ENCODE peak calls at places on chromosome 11, in nine cellular contexts. L, D, W, F, J, N, P, H and I are unnamed samples.

GRCh38 chr11:72204865-72205264 is 11.7 kb upstream of the FOLR2 start:
- DNase-seq in F (no peak), W (no peak), D (no peak), P (no peak), J (no peak), L (no peak), H (no peak), N (no peak), I (no peak)

GRCh38 chr11:109745996-109746625 is 324.1 kb downstream of the C11orf87 start:
- DNase-seq in P (no peak), N (no peak), L (no peak), D (no peak), H (no peak), F (no peak), W (no peak), J (no peak), I (no peak)

GRCh38 chr11:117011541-117011908 is 86.7 kb downstream of the SIK3 start:
- DNase-seq in L (no peak), H (no peak), N (no peak), J (no peak), W (no peak), D (no peak), F (no peak), P (no peak), I (no peak)

GRCh38 chr11:134063096-134063495 is 5.8 kb upstream of the JAM3 start:
- DNase-seq in P (no peak), H (peak; percentile 77), W (no peak), F (no peak), L (no peak), D (no peak), N (no peak), J (no peak), I (no peak)

GRCh38 chr11:86099727-86100320 is 30.9 kb upstream of the PICALM start:
- DNase-seq in P (no peak), F (no peak), H (no peak), L (no peak), J (no peak), D (no peak), W (no peak), N (no peak), I (no peak)

GRCh38 chr11:114036156-114036811 is 23.2 kb upstream of the ZBTB16 start:
- DNase-seq in F (peak; percentile 18), P (no peak), N (peak; percentile 91), H (peak; percentile 49), W (peak; percentile 87), L (peak; percentile 41), D (peak; percentile 56), J (no peak), I (peak; percentile 42)

GRCh38 chr11:17479284-17480214 is 2.9 kb upstream of the ABCC8 start:
- DNase-seq in N (no peak), L (no peak), H (no peak), D (peak; percentile 51), P (peak; percentile 43), F (no peak), J (no peak), W (peak; percentile 51), I (no peak)

GRCh38 chr11:115550291-115551059 is 46.3 kb upstream of the CADM1 start:
- DNase-seq in W (peak; percentile 50), P (no peak), N (no peak), F (no peak), D (peak; percentile 63), J (no peak), H (no peak), L (no peak), I (no peak)

GRCh38 chr11:78427615-78428272 is 10.1 kb upstream of the GAB2 start:
- DNase-seq in D (no peak), J (no peak), F (no peak), N (no peak), P (no peak), W (no peak), L (no peak), H (peak; percentile 56), I (no peak)

GRCh38 chr11:27313157-27313821 is 49.7 kb downstream of the CCDC34 start:
- DNase-seq in D (no peak), P (no peak), W (no peak), N (no peak), L (no peak), J (no peak), H (no peak), F (no peak), I (no peak)

GRCh38 chr11:123760894-123761293 is 6.6 kb upstream of the OR6X1 start:
- DNase-seq in P (no peak), J (peak; percentile 14), F (no peak), D (no peak), H (no peak), L (no peak), W (no peak), N (no peak), I (no peak)

GRCh38 chr11:74694536-74694935 is 36.7 kb downstream of the CHRDL2 start:
- DNase-seq in J (no peak), L (no peak), H (no peak), D (no peak), W (no peak), N (no peak), F (no peak), P (no peak), I (no peak)

GRCh38 chr11:117961896-117962295 is 24.3 kb upstream of the IL10RA start:
- DNase-seq in L (no peak), N (no peak), J (no peak), F (no peak), W (no peak), H (no peak), D (no peak), P (no peak), I (no peak)

GRCh38 chr11:13119361-13119760 is 110.2 kb downstream of the RASSF10 start:
- DNase-seq in J (no peak), L (no peak), N (no peak), W (no peak), F (no peak), P (no peak), D (no peak), H (no peak), I (no peak)

GRCh38 chr11:33867566-33867965 is 24.3 kb downstream of the LMO2 start:
- DNase-seq in P (no peak), L (no peak), H (no peak), N (no peak), D (no peak), J (no peak), F (no peak), W (no peak), I (no peak)

GRCh38 chr11:72328366-72329224 is 84.6 kb upstream of the PHOX2A start:
- DNase-seq in D (no peak), N (no peak), L (no peak), F (no peak), P (no peak), J (no peak), W (peak; percentile 70), H (no peak), I (no peak)

GRCh38 chr11:115267871-115268270 is 236.3 kb downstream of the CADM1 start:
- DNase-seq in L (no peak), N (no peak), W (no peak), H (no peak), F (no peak), D (no peak), J (no peak), P (no peak), I (no peak)

GRCh38 chr11:3008746-3009336 is 16.7 kb upstream of the NAP1L4 start:
- DNase-seq in F (no peak), D (no peak), H (no peak), N (peak; percentile 23), P (no peak), W (no peak), L (no peak), J (no peak), I (no peak)

GRCh38 chr11:43834291-43834690 is 46.3 kb upstream of the ALKBH3 start:
- DNase-seq in P (no peak), L (no peak), F (no peak), J (no peak), N (no peak), H (no peak), D (no peak), W (no peak), I (no peak)

GRCh38 chr11:72584293-72584921 is 89.8 kb downstream of the PDE2A start:
- DNase-seq in F (peak; percentile 24), J (no peak), W (peak; percentile 19), D (no peak), L (no peak), N (peak; percentile 84), H (no peak), P (no peak), I (peak; percentile 26)

GRCh38 chr11:120565436-120566155 is 54.0 kb downstream of the GRIK4 start:
- DNase-seq in H (no peak), J (no peak), W (no peak), F (no peak), N (peak; percentile 32), D (no peak), P (no peak), L (no peak), I (no peak)

GRCh38 chr11:58905716-58906547 is 33.4 kb upstream of the GLYATL1 start:
- DNase-seq in F (no peak), D (peak; percentile 92), W (peak; percentile 93), H (no peak), P (no peak), L (no peak), N (peak; percentile 64), J (no peak), I (no peak)

GRCh38 chr11:1074244-1075221 is at the start of gene MUC2:
- DNase-seq in D (no peak), W (no peak), L (no peak), H (no peak), F (no peak), P (no peak), N (peak; percentile 58), J (no peak), I (no peak)

GRCh38 chr11:17394743-17395390 is 6.4 kb upstream of the KCNJ11 start:
- DNase-seq in D (no peak), W (no peak), P (no peak), H (no peak), L (no peak), J (no peak), F (no peak), N (no peak), I (no peak)

GRCh38 chr11:101840720-101841119 is 74.1 kb upstream of the CEP126 start:
- DNase-seq in H (no peak), F (no peak), N (no peak), J (no peak), P (no peak), W (no peak), L (no peak), D (no peak), I (no peak)

GRCh38 chr11:65573391-65574146 is 1.2 kb downstream of the FAM89B start:
- DNase-seq in N (no peak), L (no peak), P (no peak), H (no peak), D (no peak), F (no peak), W (no peak), J (no peak), I (no peak)

GRCh38 chr11:69499216-69499945 is 17.9 kb downstream of the LINC01488 start:
- DNase-seq in P (no peak), D (no peak), H (no peak), J (no peak), L (no peak), N (no peak), F (no peak), W (no peak), I (no peak)

GRCh38 chr11:96014234-96014633 is 90.3 kb upstream of the MTMR2 start:
- DNase-seq in J (peak; percentile 7), N (no peak), D (peak; percentile 40), W (peak; percentile 70), L (no peak), F (peak; percentile 77), H (no peak), P (peak; percentile 70), I (peak; percentile 26)

GRCh38 chr11:75035911-75036536 is 47.3 kb downstream of the NEU3 start:
- DNase-seq in P (peak; percentile 15), H (no peak), W (peak; percentile 52), L (no peak), D (peak; percentile 38), F (no peak), J (no peak), N (no peak), I (no peak)

GRCh38 chr11:123853038-123853437 is 32.4 kb downstream of the TMEM225 start:
- DNase-seq in F (no peak), H (no peak), W (no peak), N (no peak), L (no peak), P (no peak), J (no peak), D (no peak), I (no peak)

GRCh38 chr11:133896642-133897330 is 51.5 kb upstream of the SPATA19 start:
- DNase-seq in P (no peak), D (no peak), F (no peak), N (peak; percentile 34), J (no peak), L (no peak), W (no peak), H (no peak), I (no peak)